ENCODE peak calls at places on chromosomes 2 and 18, in nine cellular contexts. One of them, this sample, is unnamed.

GRCh38 chr2:2324565-2325101 is 6.4 kb downstream of the MYT1L start:
- DNase-seq in dorsolateral prefrontal cortex: peak; percentile 66
- DNase-seq in fibroblast of the aortic adventitia: no peak
- DNase-seq in SK-N-SH: peak; percentile 48
- DNase-seq in psoas muscle: no peak
- DNase-seq in cardiac fibroblast: no peak
- DNase-seq in fibroblast of pulmonary artery: no peak
- DNase-seq in hepatocyte: no peak
- DNase-seq in PC-3: no peak
- DNase-seq in this sample: no peak

GRCh38 chr18:39620551-39621168 is 2055.1 kb upstream of the CELF4 start:
- DNase-seq in dorsolateral prefrontal cortex: no peak
- DNase-seq in fibroblast of the aortic adventitia: no peak
- DNase-seq in SK-N-SH: no peak
- DNase-seq in psoas muscle: no peak
- DNase-seq in cardiac fibroblast: peak; percentile 28
- DNase-seq in fibroblast of pulmonary artery: peak; percentile 59
- DNase-seq in hepatocyte: no peak
- DNase-seq in PC-3: no peak
- DNase-seq in this sample: no peak

GRCh38 chr2:164642268-164642667 is 21.0 kb upstream of the GRB14 start:
- DNase-seq in dorsolateral prefrontal cortex: no peak
- DNase-seq in fibroblast of the aortic adventitia: no peak
- DNase-seq in SK-N-SH: no peak
- DNase-seq in psoas muscle: no peak
- DNase-seq in cardiac fibroblast: no peak
- DNase-seq in fibroblast of pulmonary artery: no peak
- DNase-seq in hepatocyte: no peak
- DNase-seq in PC-3: no peak
- DNase-seq in this sample: no peak

GRCh38 chr2:216119986-216120385 is 10.8 kb downstream of the XRCC5 start:
- DNase-seq in dorsolateral prefrontal cortex: no peak
- DNase-seq in fibroblast of the aortic adventitia: no peak
- DNase-seq in SK-N-SH: no peak
- DNase-seq in psoas muscle: no peak
- DNase-seq in cardiac fibroblast: no peak
- DNase-seq in fibroblast of pulmonary artery: no peak
- DNase-seq in hepatocyte: no peak
- DNase-seq in PC-3: no peak
- DNase-seq in this sample: no peak

GRCh38 chr18:6885992-6886823 is 156.7 kb downstream of the ARHGAP28 start:
- DNase-seq in dorsolateral prefrontal cortex: no peak
- DNase-seq in fibroblast of the aortic adventitia: peak; percentile 73
- DNase-seq in SK-N-SH: peak; percentile 65
- DNase-seq in psoas muscle: no peak
- DNase-seq in cardiac fibroblast: peak; percentile 70
- DNase-seq in fibroblast of pulmonary artery: peak; percentile 71
- DNase-seq in hepatocyte: peak; percentile 86
- DNase-seq in PC-3: peak; percentile 73
- DNase-seq in this sample: peak; percentile 60

GRCh38 chr18:45755936-45756335 is 32.0 kb downstream of the SLC14A1 start:
- DNase-seq in dorsolateral prefrontal cortex: no peak
- DNase-seq in fibroblast of the aortic adventitia: peak; percentile 98
- DNase-seq in SK-N-SH: no peak
- DNase-seq in psoas muscle: no peak
- DNase-seq in cardiac fibroblast: peak; percentile 94
- DNase-seq in fibroblast of pulmonary artery: peak; percentile 93
- DNase-seq in hepatocyte: peak; percentile 35
- DNase-seq in PC-3: peak; percentile 54
- DNase-seq in this sample: no peak

GRCh38 chr2:11539317-11540147 is 5.7 kb downstream of the GREB1 start:
- DNase-seq in dorsolateral prefrontal cortex: no peak
- DNase-seq in fibroblast of the aortic adventitia: no peak
- DNase-seq in SK-N-SH: no peak
- DNase-seq in psoas muscle: no peak
- DNase-seq in cardiac fibroblast: no peak
- DNase-seq in fibroblast of pulmonary artery: no peak
- DNase-seq in hepatocyte: no peak
- DNase-seq in PC-3: no peak
- DNase-seq in this sample: no peak

GRCh38 chr2:26633993-26634392 is 7.2 kb downstream of the CIB4 start:
- DNase-seq in dorsolateral prefrontal cortex: no peak
- DNase-seq in fibroblast of the aortic adventitia: no peak
- DNase-seq in SK-N-SH: no peak
- DNase-seq in psoas muscle: no peak
- DNase-seq in cardiac fibroblast: no peak
- DNase-seq in fibroblast of pulmonary artery: no peak
- DNase-seq in hepatocyte: no peak
- DNase-seq in PC-3: no peak
- DNase-seq in this sample: no peak

GRCh38 chr2:152542995-152543481 is 174.2 kb downstream of the PRPF40A start:
- DNase-seq in dorsolateral prefrontal cortex: peak; percentile 66
- DNase-seq in fibroblast of the aortic adventitia: peak; percentile 96
- DNase-seq in SK-N-SH: peak; percentile 14
- DNase-seq in psoas muscle: no peak
- DNase-seq in cardiac fibroblast: peak; percentile 96
- DNase-seq in fibroblast of pulmonary artery: peak; percentile 96
- DNase-seq in hepatocyte: peak; percentile 75
- DNase-seq in PC-3: peak; percentile 95
- DNase-seq in this sample: peak; percentile 18

GRCh38 chr2:152718909-152719645 is 657 bp downstream of the ARL6IP6 start:
- DNase-seq in dorsolateral prefrontal cortex: no peak
- DNase-seq in fibroblast of the aortic adventitia: peak; percentile 23
- DNase-seq in SK-N-SH: peak; percentile 20
- DNase-seq in psoas muscle: no peak
- DNase-seq in cardiac fibroblast: peak; percentile 49
- DNase-seq in fibroblast of pulmonary artery: peak; percentile 17
- DNase-seq in hepatocyte: peak; percentile 68
- DNase-seq in PC-3: peak; percentile 80
- DNase-seq in this sample: peak; percentile 46

GRCh38 chr2:31193066-31193396 is 24.3 kb downstream of the CAPN14 start:
- DNase-seq in dorsolateral prefrontal cortex: no peak
- DNase-seq in fibroblast of the aortic adventitia: no peak
- DNase-seq in SK-N-SH: no peak
- DNase-seq in psoas muscle: no peak
- DNase-seq in cardiac fibroblast: no peak
- DNase-seq in fibroblast of pulmonary artery: no peak
- DNase-seq in hepatocyte: no peak
- DNase-seq in PC-3: no peak
- DNase-seq in this sample: no peak

GRCh38 chr2:25164526-25164925 is 3.9 kb downstream of the POMC start:
- DNase-seq in dorsolateral prefrontal cortex: no peak
- DNase-seq in fibroblast of the aortic adventitia: no peak
- DNase-seq in SK-N-SH: no peak
- DNase-seq in psoas muscle: no peak
- DNase-seq in cardiac fibroblast: no peak
- DNase-seq in fibroblast of pulmonary artery: no peak
- DNase-seq in hepatocyte: no peak
- DNase-seq in PC-3: no peak
- DNase-seq in this sample: no peak

GRCh38 chr2:25169073-25169470 is 692 bp upstream of the POMC start:
- DNase-seq in dorsolateral prefrontal cortex: no peak
- DNase-seq in fibroblast of the aortic adventitia: no peak
- DNase-seq in SK-N-SH: peak; percentile 41
- DNase-seq in psoas muscle: no peak
- DNase-seq in cardiac fibroblast: no peak
- DNase-seq in fibroblast of pulmonary artery: no peak
- DNase-seq in hepatocyte: no peak
- DNase-seq in PC-3: no peak
- DNase-seq in this sample: no peak

GRCh38 chr2:25170888-25171287 is 2.5 kb upstream of the POMC start:
- DNase-seq in dorsolateral prefrontal cortex: no peak
- DNase-seq in fibroblast of the aortic adventitia: no peak
- DNase-seq in SK-N-SH: peak; percentile 16
- DNase-seq in psoas muscle: no peak
- DNase-seq in cardiac fibroblast: no peak
- DNase-seq in fibroblast of pulmonary artery: no peak
- DNase-seq in hepatocyte: no peak
- DNase-seq in PC-3: no peak
- DNase-seq in this sample: no peak

GRCh38 chr2:25165992-25166618 is 2.3 kb downstream of the POMC start:
- DNase-seq in dorsolateral prefrontal cortex: peak; percentile 64
- DNase-seq in fibroblast of the aortic adventitia: no peak
- DNase-seq in SK-N-SH: peak; percentile 73
- DNase-seq in psoas muscle: peak; percentile 66
- DNase-seq in cardiac fibroblast: no peak
- DNase-seq in fibroblast of pulmonary artery: no peak
- DNase-seq in hepatocyte: peak; percentile 29
- DNase-seq in PC-3: peak; percentile 53
- DNase-seq in this sample: no peak

DNA sequence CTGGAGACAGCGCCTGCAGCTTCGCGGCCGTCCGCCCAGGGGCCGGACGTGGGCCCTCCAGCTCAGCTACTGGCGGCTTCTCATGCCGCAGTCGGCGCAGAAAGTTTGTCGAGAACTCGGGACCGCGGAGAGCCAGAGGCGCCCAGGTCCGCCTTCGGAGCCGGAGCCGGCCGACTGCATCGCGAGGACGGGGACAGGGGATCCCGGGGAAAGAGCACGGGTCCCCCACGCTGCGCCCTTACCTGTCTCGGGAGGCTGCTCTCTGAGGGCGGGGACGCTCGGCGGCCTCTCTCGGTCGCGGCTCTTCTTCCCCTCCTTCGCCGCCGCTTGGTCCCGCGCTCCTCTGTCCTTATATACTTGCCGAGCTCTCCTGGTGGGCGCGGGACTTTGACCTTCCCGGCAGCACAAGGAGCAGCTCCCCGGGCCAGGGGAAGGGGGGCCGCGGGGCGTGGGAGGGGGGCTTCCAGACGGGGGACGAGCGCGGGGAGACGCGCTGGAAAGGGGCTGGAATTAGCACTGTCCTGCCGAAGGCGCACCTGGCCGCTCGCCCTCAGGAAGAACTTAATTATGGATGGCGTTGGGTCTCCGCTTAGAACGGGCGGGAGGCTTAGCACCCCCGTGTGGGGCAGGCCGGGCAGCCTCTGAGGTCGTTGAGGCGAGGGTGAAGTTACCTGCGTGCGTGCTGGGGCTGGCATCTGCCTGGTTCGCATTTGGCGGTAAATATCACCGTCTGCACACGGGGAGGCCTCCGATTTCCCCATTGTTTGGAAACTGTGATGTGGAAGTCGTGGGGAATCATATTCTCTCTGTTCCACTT is at the start of gene POMC:
- DNase-seq in dorsolateral prefrontal cortex: no peak
- DNase-seq in fibroblast of the aortic adventitia: peak; percentile 17
- DNase-seq in SK-N-SH: peak; percentile 82
- DNase-seq in psoas muscle: no peak
- DNase-seq in cardiac fibroblast: no peak
- DNase-seq in fibroblast of pulmonary artery: peak; percentile 30
- DNase-seq in hepatocyte: peak; percentile 58
- DNase-seq in PC-3: no peak
- DNase-seq in this sample: peak; percentile 29
- TF ChIP-seq CTCF in dorsolateral prefrontal cortex: no peak
- TF ChIP-seq CTCF in fibroblast of the aortic adventitia: no peak
- TF ChIP-seq CTCF in SK-N-SH: no peak
- TF ChIP-seq CTCF in psoas muscle: no peak
- TF ChIP-seq CTCF in cardiac fibroblast: no peak
- TF ChIP-seq CTCF in fibroblast of pulmonary artery: no peak
- TF ChIP-seq CTCF in hepatocyte: no peak
- TF ChIP-seq CTCF in PC-3: no peak
- TF ChIP-seq CTCF in this sample: no peak

GRCh38 chr2:143284087-143284675 is 155.0 kb downstream of the ARHGAP15 start:
- DNase-seq in dorsolateral prefrontal cortex: no peak
- DNase-seq in fibroblast of the aortic adventitia: peak; percentile 49
- DNase-seq in SK-N-SH: peak; percentile 16
- DNase-seq in psoas muscle: no peak
- DNase-seq in cardiac fibroblast: peak; percentile 62
- DNase-seq in fibroblast of pulmonary artery: peak; percentile 58
- DNase-seq in hepatocyte: peak; percentile 68
- DNase-seq in PC-3: peak; percentile 63
- DNase-seq in this sample: no peak

GRCh38 chr2:143279672-143280071 is 150.5 kb downstream of the ARHGAP15 start:
- DNase-seq in dorsolateral prefrontal cortex: no peak
- DNase-seq in fibroblast of the aortic adventitia: no peak
- DNase-seq in SK-N-SH: no peak
- DNase-seq in psoas muscle: no peak
- DNase-seq in cardiac fibroblast: no peak
- DNase-seq in fibroblast of pulmonary artery: no peak
- DNase-seq in hepatocyte: no peak
- DNase-seq in PC-3: no peak
- DNase-seq in this sample: no peak

GRCh38 chr2:143280097-143280757 is 151.0 kb downstream of the ARHGAP15 start:
- DNase-seq in dorsolateral prefrontal cortex: no peak
- DNase-seq in fibroblast of the aortic adventitia: no peak
- DNase-seq in SK-N-SH: no peak
- DNase-seq in psoas muscle: no peak
- DNase-seq in cardiac fibroblast: no peak
- DNase-seq in fibroblast of pulmonary artery: no peak
- DNase-seq in hepatocyte: no peak
- DNase-seq in PC-3: no peak
- DNase-seq in this sample: no peak

DNA sequence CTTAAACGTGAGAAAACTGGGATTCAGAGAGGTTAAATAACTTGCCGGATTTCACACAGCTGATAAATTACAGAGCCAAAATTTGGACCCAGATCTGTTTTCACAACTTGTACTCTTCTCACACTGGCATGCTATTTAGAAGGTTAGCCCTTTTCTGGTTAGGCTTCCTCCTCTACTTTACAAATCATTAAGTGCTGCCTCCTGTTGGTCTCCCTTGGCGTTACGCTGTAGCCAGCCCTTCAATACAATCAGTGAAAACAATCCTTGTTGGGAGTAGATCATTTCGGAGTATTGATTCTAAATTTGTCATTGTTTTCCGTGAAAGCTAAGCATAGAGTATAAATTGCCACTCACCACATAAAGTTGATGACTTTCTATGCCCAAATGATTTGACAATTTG is 153.5 kb downstream of the ARHGAP15 start:
- DNase-seq in dorsolateral prefrontal cortex: no peak
- DNase-seq in fibroblast of the aortic adventitia: no peak
- DNase-seq in SK-N-SH: no peak
- DNase-seq in psoas muscle: no peak
- DNase-seq in cardiac fibroblast: no peak
- DNase-seq in fibroblast of pulmonary artery: no peak
- DNase-seq in hepatocyte: no peak
- DNase-seq in PC-3: peak; percentile 5
- DNase-seq in this sample: no peak
- TF ChIP-seq CTCF in dorsolateral prefrontal cortex: no peak
- TF ChIP-seq CTCF in fibroblast of the aortic adventitia: peak; percentile 16
- TF ChIP-seq CTCF in SK-N-SH: peak; percentile 38
- TF ChIP-seq CTCF in psoas muscle: no peak
- TF ChIP-seq CTCF in cardiac fibroblast: peak; percentile 29
- TF ChIP-seq CTCF in fibroblast of pulmonary artery: peak; percentile 27
- TF ChIP-seq CTCF in hepatocyte: no peak
- TF ChIP-seq CTCF in PC-3: peak; percentile 49
- TF ChIP-seq CTCF in this sample: peak; percentile 36

GRCh38 chr2:118047273-118047898 is 33.5 kb upstream of the CCDC93 start:
- DNase-seq in dorsolateral prefrontal cortex: no peak
- DNase-seq in fibroblast of the aortic adventitia: peak; percentile 64
- DNase-seq in SK-N-SH: no peak
- DNase-seq in psoas muscle: no peak
- DNase-seq in cardiac fibroblast: peak; percentile 42
- DNase-seq in fibroblast of pulmonary artery: peak; percentile 57
- DNase-seq in hepatocyte: peak; percentile 31
- DNase-seq in PC-3: peak; percentile 84
- DNase-seq in this sample: no peak
- TF ChIP-seq CTCF in dorsolateral prefrontal cortex: no peak
- TF ChIP-seq CTCF in fibroblast of the aortic adventitia: no peak
- TF ChIP-seq CTCF in SK-N-SH: no peak
- TF ChIP-seq CTCF in psoas muscle: no peak
- TF ChIP-seq CTCF in cardiac fibroblast: no peak
- TF ChIP-seq CTCF in fibroblast of pulmonary artery: peak; percentile 14
- TF ChIP-seq CTCF in hepatocyte: no peak
- TF ChIP-seq CTCF in PC-3: no peak
- TF ChIP-seq CTCF in this sample: no peak

GRCh38 chr2:185279999-185280398 is 458.6 kb upstream of the FSIP2 start:
- DNase-seq in dorsolateral prefrontal cortex: no peak
- DNase-seq in fibroblast of the aortic adventitia: peak; percentile 47
- DNase-seq in SK-N-SH: peak; percentile 3
- DNase-seq in psoas muscle: no peak
- DNase-seq in cardiac fibroblast: peak; percentile 20
- DNase-seq in fibroblast of pulmonary artery: peak; percentile 45
- DNase-seq in hepatocyte: no peak
- DNase-seq in PC-3: peak; percentile 57
- DNase-seq in this sample: no peak
- TF ChIP-seq CTCF in dorsolateral prefrontal cortex: peak; percentile 41
- TF ChIP-seq CTCF in fibroblast of the aortic adventitia: peak; percentile 56
- TF ChIP-seq CTCF in SK-N-SH: peak; percentile 67
- TF ChIP-seq CTCF in psoas muscle: no peak
- TF ChIP-seq CTCF in cardiac fibroblast: peak; percentile 9
- TF ChIP-seq CTCF in fibroblast of pulmonary artery: peak; percentile 53
- TF ChIP-seq CTCF in hepatocyte: peak; percentile 74
- TF ChIP-seq CTCF in PC-3: peak; percentile 78
- TF ChIP-seq CTCF in this sample: peak; percentile 73